ENCODE peak calls at places on chromosomes 7 and 10, in seven cellular contexts. One of them, this sample, is unnamed.

GRCh38 chr7:66150471-66150870 is 35.8 kb downstream of the CRCP start:
- DNase-seq in AG10803: peak
- DNase-seq in left lobe of liver: peak
- DNase-seq in activated T-cell treated with anti-CD3 and anti-CD28 coated beads, Interleukin-2, amount 50 U/mL, for 72 hours: no peak
- DNase-seq in chondrocyte: no peak
- DNase-seq in SHP77: no peak
- DNase-seq in WTC11: no peak
- DNase-seq in this sample: peak

GRCh38 chr7:37108615-37109014 is 340.0 kb downstream of the ELMO1 start:
- DNase-seq in AG10803: no peak
- DNase-seq in left lobe of liver: no peak
- DNase-seq in activated T-cell treated with anti-CD3 and anti-CD28 coated beads, Interleukin-2, amount 50 U/mL, for 72 hours: no peak
- DNase-seq in chondrocyte: no peak
- DNase-seq in SHP77: no peak
- DNase-seq in WTC11: no peak
- DNase-seq in this sample: no peak

GRCh38 chr7:139995034-139995915 is 67.5 kb downstream of the PARP12 start:
- DNase-seq in AG10803: peak
- DNase-seq in left lobe of liver: peak
- DNase-seq in activated T-cell treated with anti-CD3 and anti-CD28 coated beads, Interleukin-2, amount 50 U/mL, for 72 hours: no peak
- DNase-seq in chondrocyte: peak
- DNase-seq in SHP77: no peak
- DNase-seq in WTC11: no peak
- DNase-seq in this sample: peak

GRCh38 chr10:127940866-127941640 is 34.1 kb downstream of the PTPRE start:
- DNase-seq in AG10803: no peak
- DNase-seq in left lobe of liver: no peak
- DNase-seq in activated T-cell treated with anti-CD3 and anti-CD28 coated beads, Interleukin-2, amount 50 U/mL, for 72 hours: no peak
- DNase-seq in chondrocyte: no peak
- DNase-seq in SHP77: no peak
- DNase-seq in WTC11: no peak
- DNase-seq in this sample: no peak

GRCh38 chr10:52642208-52642607 is 130.4 kb downstream of the MBL2 start:
- DNase-seq in AG10803: no peak
- DNase-seq in left lobe of liver: no peak
- DNase-seq in activated T-cell treated with anti-CD3 and anti-CD28 coated beads, Interleukin-2, amount 50 U/mL, for 72 hours: no peak
- DNase-seq in chondrocyte: no peak
- DNase-seq in SHP77: no peak
- DNase-seq in WTC11: no peak
- DNase-seq in this sample: no peak

GRCh38 chr7:6367701-6368211 is 80.0 kb downstream of the DAGLB start:
- DNase-seq in AG10803: peak
- DNase-seq in left lobe of liver: no peak
- DNase-seq in activated T-cell treated with anti-CD3 and anti-CD28 coated beads, Interleukin-2, amount 50 U/mL, for 72 hours: no peak
- DNase-seq in chondrocyte: no peak
- DNase-seq in SHP77: no peak
- DNase-seq in WTC11: no peak
- DNase-seq in this sample: peak

GRCh38 chr7:2507917-2508306 is 11.7 kb upstream of the LFNG start:
- DNase-seq in AG10803: no peak
- DNase-seq in left lobe of liver: no peak
- DNase-seq in activated T-cell treated with anti-CD3 and anti-CD28 coated beads, Interleukin-2, amount 50 U/mL, for 72 hours: no peak
- DNase-seq in chondrocyte: no peak
- DNase-seq in SHP77: no peak
- DNase-seq in WTC11: no peak
- DNase-seq in this sample: no peak

GRCh38 chr10:63173468-63174227 is 40.5 kb downstream of the NRBF2 start:
- DNase-seq in AG10803: no peak
- DNase-seq in left lobe of liver: no peak
- DNase-seq in activated T-cell treated with anti-CD3 and anti-CD28 coated beads, Interleukin-2, amount 50 U/mL, for 72 hours: no peak
- DNase-seq in chondrocyte: no peak
- DNase-seq in SHP77: no peak
- DNase-seq in WTC11: no peak
- DNase-seq in this sample: no peak

GRCh38 chr7:111018960-111019835 is 71.7 kb upstream of the LRRN3 start:
- DNase-seq in AG10803: no peak
- DNase-seq in left lobe of liver: no peak
- DNase-seq in activated T-cell treated with anti-CD3 and anti-CD28 coated beads, Interleukin-2, amount 50 U/mL, for 72 hours: no peak
- DNase-seq in chondrocyte: peak
- DNase-seq in SHP77: no peak
- DNase-seq in WTC11: peak
- DNase-seq in this sample: no peak

GRCh38 chr7:18356195-18356645 is 139.3 kb upstream of the HDAC9 start:
- DNase-seq in AG10803: peak
- DNase-seq in left lobe of liver: no peak
- DNase-seq in activated T-cell treated with anti-CD3 and anti-CD28 coated beads, Interleukin-2, amount 50 U/mL, for 72 hours: no peak
- DNase-seq in chondrocyte: no peak
- DNase-seq in SHP77: no peak
- DNase-seq in WTC11: no peak
- DNase-seq in this sample: peak

GRCh38 chr7:150745086-150745485 is 7.9 kb downstream of the GIMAP5 start:
- DNase-seq in AG10803: no peak
- DNase-seq in left lobe of liver: no peak
- DNase-seq in activated T-cell treated with anti-CD3 and anti-CD28 coated beads, Interleukin-2, amount 50 U/mL, for 72 hours: no peak
- DNase-seq in chondrocyte: no peak
- DNase-seq in SHP77: no peak
- DNase-seq in WTC11: no peak
- DNase-seq in this sample: no peak

GRCh38 chr7:18420758-18421157 is 74.8 kb upstream of the HDAC9 start:
- DNase-seq in AG10803: peak
- DNase-seq in left lobe of liver: no peak
- DNase-seq in activated T-cell treated with anti-CD3 and anti-CD28 coated beads, Interleukin-2, amount 50 U/mL, for 72 hours: no peak
- DNase-seq in chondrocyte: no peak
- DNase-seq in SHP77: no peak
- DNase-seq in WTC11: no peak
- DNase-seq in this sample: no peak

GRCh38 chr10:60394444-60394843 is 4.8 kb upstream of the ANK3 start:
- DNase-seq in AG10803: no peak
- DNase-seq in left lobe of liver: no peak
- DNase-seq in activated T-cell treated with anti-CD3 and anti-CD28 coated beads, Interleukin-2, amount 50 U/mL, for 72 hours: peak
- DNase-seq in chondrocyte: no peak
- DNase-seq in SHP77: no peak
- DNase-seq in WTC11: no peak
- DNase-seq in this sample: no peak

GRCh38 chr10:50552308-50552707 is 71.4 kb downstream of the SGMS1 start:
- DNase-seq in AG10803: peak
- DNase-seq in left lobe of liver: no peak
- DNase-seq in activated T-cell treated with anti-CD3 and anti-CD28 coated beads, Interleukin-2, amount 50 U/mL, for 72 hours: no peak
- DNase-seq in chondrocyte: no peak
- DNase-seq in SHP77: no peak
- DNase-seq in WTC11: no peak
- DNase-seq in this sample: peak

GRCh38 chr10:46555713-46556514 is 544 bp downstream of the GPRIN2 start:
- DNase-seq in AG10803: no peak
- DNase-seq in left lobe of liver: peak
- DNase-seq in activated T-cell treated with anti-CD3 and anti-CD28 coated beads, Interleukin-2, amount 50 U/mL, for 72 hours: no peak
- DNase-seq in chondrocyte: peak
- DNase-seq in SHP77: no peak
- DNase-seq in WTC11: peak
- DNase-seq in this sample: no peak

GRCh38 chr7:72183835-72184234 is 228.3 kb downstream of the CALN1 start:
- DNase-seq in AG10803: no peak
- DNase-seq in left lobe of liver: no peak
- DNase-seq in activated T-cell treated with anti-CD3 and anti-CD28 coated beads, Interleukin-2, amount 50 U/mL, for 72 hours: no peak
- DNase-seq in chondrocyte: no peak
- DNase-seq in SHP77: peak
- DNase-seq in WTC11: peak
- DNase-seq in this sample: no peak

GRCh38 chr7:78134748-78135147 is 336.2 kb downstream of the PHTF2 start:
- DNase-seq in AG10803: no peak
- DNase-seq in left lobe of liver: no peak
- DNase-seq in activated T-cell treated with anti-CD3 and anti-CD28 coated beads, Interleukin-2, amount 50 U/mL, for 72 hours: no peak
- DNase-seq in chondrocyte: no peak
- DNase-seq in SHP77: no peak
- DNase-seq in WTC11: no peak
- DNase-seq in this sample: no peak

GRCh38 chr7:16726189-16726588 is 27.4 kb upstream of the TSPAN13 start:
- DNase-seq in AG10803: no peak
- DNase-seq in left lobe of liver: no peak
- DNase-seq in activated T-cell treated with anti-CD3 and anti-CD28 coated beads, Interleukin-2, amount 50 U/mL, for 72 hours: no peak
- DNase-seq in chondrocyte: no peak
- DNase-seq in SHP77: no peak
- DNase-seq in WTC11: no peak
- DNase-seq in this sample: no peak

This sample was measured in EL.